ENCODE peak calls at places on chromosomes 3 and 15, in eight cellular contexts. W, R, U, Q, I, P, O and B are unnamed samples.
A peak's percentile ranks its signal among the peaks of the same experiment; 100 is the strongest.

GRCh38 chr3:37255990-37256308 is 81.6 kb upstream of the LRRFIP2 start:
- DNase-seq in O (no peak), U (no peak), P (no peak), R (peak; percentile 84), I (no peak), Q (no peak), W (no peak), B (no peak)

GRCh38 chr3:31377045-31377642 is 155.6 kb upstream of the STT3B start:
- DNase-seq in W (no peak), R (no peak), P (peak; percentile 70), U (peak; percentile 20), Q (no peak), O (no peak), I (no peak), B (peak; percentile 50)

GRCh38 chr15:87874896-87875661 is 381.5 kb downstream of the NTRK3 start:
- DNase-seq in O (no peak), U (peak; percentile 78), I (peak; percentile 33), W (peak; percentile 59), Q (no peak), P (peak; percentile 64), R (no peak), B (no peak)

GRCh38 chr15:67175643-67176071 is 78.8 kb downstream of the AAGAB start:
- DNase-seq in W (peak; percentile 79), R (peak; percentile 79), I (no peak), O (no peak), P (no peak), U (peak; percentile 61), Q (peak; percentile 66), B (no peak)

GRCh38 chr3:148008591-148008990 is 599.4 kb downstream of the ZIC1 start:
- DNase-seq in I (no peak), U (no peak), R (no peak), W (no peak), Q (no peak), O (no peak), P (no peak), B (no peak)

GRCh38 chr3:111081008-111081545 is 9.5 kb downstream of the NECTIN3 start:
- DNase-seq in R (no peak), I (no peak), W (no peak), Q (no peak), O (no peak), U (no peak), P (peak; percentile 73), B (no peak)

GRCh38 chr15:56180851-56181250 is 62.8 kb downstream of the RFX7 start:
- DNase-seq in I (no peak), Q (no peak), O (no peak), R (no peak), W (no peak), U (no peak), P (no peak), B (no peak)

GRCh38 chr3:182389041-182389815 is 404.1 kb upstream of the ATP11B start:
- DNase-seq in O (no peak), R (no peak), Q (no peak), W (no peak), I (no peak), U (no peak), P (no peak), B (peak; percentile 74)

GRCh38 chr15:60384526-60385127 is 13.2 kb downstream of the ANXA2 start:
- DNase-seq in P (no peak), I (no peak), W (no peak), R (no peak), O (no peak), Q (no peak), U (no peak), B (peak; percentile 54)

GRCh38 chr3:5226783-5227182 is 39.3 kb downstream of the EDEM1 start:
- DNase-seq in O (no peak), I (no peak), Q (peak; percentile 42), R (peak; percentile 51), U (no peak), P (peak; percentile 40), W (no peak), B (no peak)

GRCh38 chr3:133572158-133573053 is 1.1 kb upstream of the CDV3 start:
- DNase-seq in Q (peak; percentile 59), O (peak; percentile 22), W (no peak), I (no peak), R (peak; percentile 39), P (no peak), U (no peak), B (no peak)

GRCh38 chr3:192011137-192011536 is 550.2 kb downstream of the PYDC2 start:
- DNase-seq in W (no peak), U (no peak), R (no peak), Q (no peak), I (no peak), P (no peak), O (no peak), B (no peak)

GRCh38 chr3:154210986-154211385 is 89.8 kb downstream of the ARHGEF26 start:
- DNase-seq in P (no peak), Q (no peak), R (no peak), O (no peak), I (no peak), U (no peak), W (no peak), B (no peak)

GRCh38 chr15:63449711-63450110 is 54.7 kb upstream of the USP3 start:
- DNase-seq in P (no peak), U (no peak), O (no peak), W (no peak), Q (no peak), I (no peak), R (no peak), B (no peak)

GRCh38 chr3:160381470-160381869 is 17.6 kb downstream of the IFT80 start:
- DNase-seq in I (no peak), Q (no peak), W (no peak), P (peak; percentile 47), U (no peak), R (no peak), O (no peak), B (no peak)

GRCh38 chr3:64410226-64410625 is 185.0 kb upstream of the PRICKLE2 start:
- DNase-seq in O (no peak), U (no peak), P (no peak), W (no peak), Q (no peak), R (no peak), I (no peak), B (no peak)

GRCh38 chr15:76196286-76196948 is 114.9 kb downstream of the ETFA start:
- DNase-seq in O (peak; percentile 74), R (peak; percentile 55), W (peak; percentile 91), U (peak; percentile 64), Q (no peak), I (peak; percentile 71), P (peak; percentile 87), B (no peak)

GRCh38 chr15:65032823-65033537 is 3.5 kb upstream of the MTFMT start:
- DNase-seq in P (no peak), U (peak; percentile 16), Q (no peak), O (no peak), R (peak; percentile 80), I (peak; percentile 72), W (peak; percentile 62), B (no peak)

GRCh38 chr3:53890726-53891499 is 746 bp downstream of the SELENOK start:
- DNase-seq in Q (peak; percentile 34), I (no peak), O (peak; percentile 29), R (no peak), W (no peak), P (no peak), U (no peak), B (no peak)
- TF ChIP-seq CTCF in Q (no peak), I (no peak), O (no peak), R (no peak), W (no peak), P (no peak), U (no peak), B (no peak)

GRCh38 chr3:102686792-102687191 is 252.0 kb downstream of the ZPLD1 start:
- DNase-seq in O (no peak), P (no peak), U (no peak), I (no peak), W (no peak), R (no peak), Q (no peak), B (no peak)
- TF ChIP-seq CTCF in O (no peak), P (no peak), U (no peak), I (no peak), W (no peak), R (no peak), Q (no peak), B (no peak)

GRCh38 chr3:25906132-25906906 is 116.4 kb downstream of the OXSM start:
- DNase-seq in W (no peak), U (no peak), I (no peak), R (no peak), Q (no peak), O (no peak), P (no peak), B (no peak)

GRCh38 chr3:25902586-25902985 is 112.7 kb downstream of the OXSM start:
- DNase-seq in W (no peak), Q (no peak), I (no peak), P (no peak), R (no peak), O (no peak), U (no peak), B (no peak)

GRCh38 chr3:25901796-25902195 is 111.9 kb downstream of the OXSM start:
- DNase-seq in R (no peak), O (no peak), I (no peak), U (no peak), W (no peak), P (no peak), Q (no peak), B (no peak)

GRCh38 chr3:25903371-25903770 is 113.5 kb downstream of the OXSM start:
- DNase-seq in I (no peak), O (no peak), Q (no peak), U (no peak), W (no peak), P (no peak), R (no peak), B (no peak)

DNA sequence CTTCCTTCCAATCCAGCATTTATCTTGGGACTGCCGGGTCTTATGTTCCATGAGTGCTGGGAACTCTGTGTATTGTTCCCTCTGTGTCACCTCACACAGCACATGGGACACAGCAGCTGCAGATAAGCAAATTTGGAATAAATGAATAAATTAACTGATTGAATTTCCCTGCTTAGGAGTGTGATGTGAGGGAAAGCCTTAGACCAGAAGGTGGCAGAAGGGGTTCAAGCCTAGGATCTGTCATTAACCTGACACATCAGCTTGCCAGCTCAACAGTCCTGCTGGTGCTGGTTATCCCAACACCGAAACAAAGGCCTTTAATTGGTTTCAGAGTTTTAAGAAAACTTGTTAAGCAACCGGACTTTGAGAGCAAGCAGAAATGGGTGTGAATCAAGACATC is 114.4 kb downstream of the OXSM start:
- DNase-seq in W (no peak), R (peak; percentile 71), Q (no peak), I (peak; percentile 25), O (no peak), U (no peak), P (no peak), B (no peak)
- TF ChIP-seq CTCF in W (peak; percentile 40), R (peak; percentile 52), Q (no peak), I (peak; percentile 61), O (no peak), U (no peak), P (no peak), B (peak; percentile 29)

DNA sequence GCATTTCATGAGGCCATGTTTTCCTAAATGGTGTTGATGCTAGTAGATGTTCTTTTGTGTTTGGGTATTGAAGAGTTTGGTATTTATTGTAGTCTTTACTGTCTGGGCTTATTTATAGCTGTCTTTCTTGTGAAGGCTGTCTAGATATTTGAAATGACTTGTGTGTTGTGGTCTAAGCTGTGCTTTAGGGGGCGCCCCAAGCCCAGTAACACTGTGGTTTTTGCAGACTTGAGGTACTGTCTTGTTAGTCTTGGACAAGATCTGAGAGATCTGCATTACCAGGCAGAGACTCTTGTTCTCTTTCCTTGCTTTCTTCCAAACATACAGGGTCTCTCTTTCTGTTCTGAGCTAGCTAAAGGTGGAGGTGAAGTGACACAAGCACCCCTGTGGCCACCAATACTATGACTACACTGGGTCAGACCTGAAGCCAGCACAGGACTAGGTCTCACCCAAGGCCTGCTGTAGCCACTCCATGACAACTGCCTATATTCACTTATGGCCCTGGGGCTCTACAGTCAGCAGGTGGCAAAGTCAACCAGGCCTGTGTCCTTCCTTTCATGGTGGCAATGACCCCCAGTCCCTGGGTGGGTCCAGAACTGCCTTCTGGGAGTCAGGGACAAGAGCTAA is 152.1 kb upstream of the TBC1D5 start:
- DNase-seq in U (no peak), Q (peak; percentile 10), W (no peak), P (peak; percentile 53), R (peak; percentile 46), I (no peak), O (no peak), B (peak; percentile 26)
- TF ChIP-seq CTCF in U (peak; percentile 70), Q (peak; percentile 48), W (no peak), P (peak; percentile 78), R (peak; percentile 61), I (no peak), O (no peak), B (peak; percentile 63)